ENCODE peak calls at places on chromosomes 16 and 17, in four cellular contexts. One of them, this sample, is unnamed. For H3K4me1 and H3K9me3, the result is how much of the 10 kb centered on the place peaks cover.

GRCh38 chr17:4635823-4636375 is 5.6 kb downstream of the ALOX15 start:
- DNase-seq in CD8-positive, alpha-beta T cell: no peak
- DNase-seq in OCI-LY7: peak
- DNase-seq in H9: peak
- DNase-seq in this sample: peak

GRCh38 chr16:56203052-56203451 is 11.8 kb downstream of the GNAO1 start:
- DNase-seq in OCI-LY7: peak
- DNase-seq in CD8-positive, alpha-beta T cell: peak
- DNase-seq in H9: peak
- DNase-seq in this sample: peak

GRCh38 chr17:57429966-57430365 is 173.6 kb downstream of the MSI2 start:
- DNase-seq in CD8-positive, alpha-beta T cell: no peak
- DNase-seq in OCI-LY7: no peak
- DNase-seq in H9: no peak
- DNase-seq in this sample: no peak

GRCh38 chr17:9842057-9842758 is 16.5 kb downstream of the GLP2R start:
- DNase-seq in CD8-positive, alpha-beta T cell: no peak
- DNase-seq in OCI-LY7: no peak
- DNase-seq in H9: peak
- DNase-seq in this sample: peak

GRCh38 chr17:78132086-78132676 is 1.6 kb downstream of the TMC8 start:
- DNase-seq in OCI-LY7: peak
- DNase-seq in CD8-positive, alpha-beta T cell: peak
- DNase-seq in H9: peak
- DNase-seq in this sample: no peak

GRCh38 chr17:58310511-58311428 is 17.8 kb downstream of the TSPOAP1 start:
- DNase-seq in H9: no peak
- DNase-seq in CD8-positive, alpha-beta T cell: no peak
- DNase-seq in OCI-LY7: no peak
- DNase-seq in this sample: peak

GRCh38 chr17:58082341-58082869 is 814 bp upstream of the DYNLL2 start:
- DNase-seq in OCI-LY7: peak
- DNase-seq in H9: no peak
- DNase-seq in CD8-positive, alpha-beta T cell: no peak
- DNase-seq in this sample: no peak

GRCh38 chr17:82246040-82246364 is 17.2 kb downstream of the SLC16A3 start:
- DNase-seq in OCI-LY7: no peak
- DNase-seq in CD8-positive, alpha-beta T cell: no peak
- DNase-seq in H9: no peak
- DNase-seq in this sample: no peak

GRCh38 chr16:30721606-30722005 is 22.6 kb downstream of the SRCAP start:
- DNase-seq in H9: no peak
- DNase-seq in OCI-LY7: no peak
- DNase-seq in CD8-positive, alpha-beta T cell: no peak
- DNase-seq in this sample: no peak

GRCh38 chr17:73288534-73289302 is 23.1 kb downstream of the CDC42EP4 start:
- DNase-seq in H9: no peak
- DNase-seq in OCI-LY7: no peak
- DNase-seq in CD8-positive, alpha-beta T cell: no peak
- DNase-seq in this sample: peak

GRCh38 chr16:61780161-61780560 is 256.1 kb downstream of the CDH8 start:
- DNase-seq in OCI-LY7: no peak
- DNase-seq in CD8-positive, alpha-beta T cell: no peak
- DNase-seq in H9: no peak
- DNase-seq in this sample: no peak

DNA sequence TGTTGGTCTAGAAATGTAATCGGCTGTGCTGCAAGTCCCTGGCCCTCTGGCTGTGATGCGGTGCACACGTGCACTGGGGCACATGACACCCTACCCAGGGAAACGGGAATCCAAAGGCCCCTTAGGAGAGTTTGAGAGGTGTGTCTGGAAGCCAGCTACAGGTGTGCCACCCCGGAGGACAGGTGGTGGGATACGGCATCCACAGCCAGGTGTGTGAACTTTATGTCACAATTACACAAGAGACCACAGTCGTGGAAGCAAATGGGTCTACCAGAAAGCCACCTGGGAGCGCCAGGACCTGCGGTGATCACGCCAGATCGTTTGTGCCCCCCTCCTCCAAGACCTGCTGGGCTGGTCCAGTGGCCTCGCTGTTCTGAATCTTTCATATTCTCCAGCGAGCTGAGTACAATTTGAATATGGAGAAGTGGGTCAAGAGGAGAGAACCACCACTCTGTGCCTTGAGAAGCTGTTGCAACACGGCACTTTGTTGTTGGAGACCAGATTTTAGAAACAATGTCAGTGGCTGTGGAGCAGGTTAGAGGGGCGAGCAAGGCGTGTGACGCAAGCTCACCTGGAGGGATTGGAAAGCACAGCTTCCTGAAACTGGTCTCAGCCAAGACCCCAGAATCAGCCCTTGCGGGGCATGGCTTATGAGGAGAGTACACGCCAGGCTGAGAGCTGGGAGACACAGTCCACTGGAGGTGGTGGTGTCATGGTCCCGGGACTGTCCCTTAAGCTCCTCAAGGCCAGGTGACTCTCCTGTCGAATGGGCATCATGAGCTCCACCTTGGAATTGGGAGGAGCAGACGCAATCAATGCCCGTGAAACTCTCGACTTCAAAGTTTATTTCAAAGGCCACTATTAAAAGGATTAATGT is 37.4 kb downstream of the COX4I1 start:
- DNase-seq in H9: no peak
- DNase-seq in OCI-LY7: no peak
- DNase-seq in CD8-positive, alpha-beta T cell: no peak
- DNase-seq in this sample: no peak
- H3K4me1 ChIP-seq in H9: under half
- H3K4me1 ChIP-seq in OCI-LY7: under half
- H3K4me1 ChIP-seq in CD8-positive, alpha-beta T cell: under half
- H3K4me1 ChIP-seq in this sample: under half

GRCh38 chr16:35414563-35414962 is 1955.2 kb downstream of the TP53TG3F start:
- DNase-seq in CD8-positive, alpha-beta T cell: no peak
- DNase-seq in OCI-LY7: no peak
- DNase-seq in H9: no peak
- DNase-seq in this sample: no peak

GRCh38 chr16:35414139-35414538 is 1954.7 kb downstream of the TP53TG3F start:
- DNase-seq in OCI-LY7: no peak
- DNase-seq in H9: no peak
- DNase-seq in CD8-positive, alpha-beta T cell: no peak
- DNase-seq in this sample: no peak

GRCh38 chr16:35409503-35409902 is 1950.1 kb downstream of the TP53TG3F start:
- DNase-seq in H9: no peak
- DNase-seq in CD8-positive, alpha-beta T cell: no peak
- DNase-seq in OCI-LY7: peak
- DNase-seq in this sample: no peak

GRCh38 chr16:35410438-35410837 is 1951.0 kb downstream of the TP53TG3F start:
- DNase-seq in H9: no peak
- DNase-seq in OCI-LY7: no peak
- DNase-seq in CD8-positive, alpha-beta T cell: no peak
- DNase-seq in this sample: no peak

GRCh38 chr16:35411156-35411555 is 1951.7 kb downstream of the TP53TG3F start:
- DNase-seq in CD8-positive, alpha-beta T cell: no peak
- DNase-seq in H9: no peak
- DNase-seq in OCI-LY7: no peak
- DNase-seq in this sample: no peak
- H3K9me3 ChIP-seq in CD8-positive, alpha-beta T cell: under half
- H3K9me3 ChIP-seq in H9: half or more
- H3K9me3 ChIP-seq in OCI-LY7: under half
- H3K9me3 ChIP-seq in this sample: under half

GRCh38 chr16:77500286-77500598 is 65.4 kb upstream of the ADAMTS18 start:
- DNase-seq in H9: peak
- DNase-seq in CD8-positive, alpha-beta T cell: no peak
- DNase-seq in OCI-LY7: no peak
- DNase-seq in this sample: no peak
- H3K27ac ChIP-seq in H9: no peak
- H3K27ac ChIP-seq in CD8-positive, alpha-beta T cell: no peak
- H3K27ac ChIP-seq in OCI-LY7: no peak
- H3K27ac ChIP-seq in this sample: no peak

GRCh38 chr17:33124871-33125551 is 133.4 kb downstream of the SPACA3 start:
- DNase-seq in H9: no peak
- DNase-seq in CD8-positive, alpha-beta T cell: no peak
- DNase-seq in OCI-LY7: no peak
- DNase-seq in this sample: no peak

GRCh38 chr17:33125552-33125950 is 133.9 kb downstream of the SPACA3 start:
- DNase-seq in H9: no peak
- DNase-seq in CD8-positive, alpha-beta T cell: no peak
- DNase-seq in OCI-LY7: no peak
- DNase-seq in this sample: no peak

GRCh38 chr17:33124185-33124584 is 132.5 kb downstream of the SPACA3 start:
- DNase-seq in OCI-LY7: no peak
- DNase-seq in H9: no peak
- DNase-seq in CD8-positive, alpha-beta T cell: no peak
- DNase-seq in this sample: no peak

GRCh38 chr17:33127706-33128105 is 136.1 kb downstream of the SPACA3 start:
- DNase-seq in OCI-LY7: no peak
- DNase-seq in H9: no peak
- DNase-seq in CD8-positive, alpha-beta T cell: no peak
- DNase-seq in this sample: no peak

DNA sequence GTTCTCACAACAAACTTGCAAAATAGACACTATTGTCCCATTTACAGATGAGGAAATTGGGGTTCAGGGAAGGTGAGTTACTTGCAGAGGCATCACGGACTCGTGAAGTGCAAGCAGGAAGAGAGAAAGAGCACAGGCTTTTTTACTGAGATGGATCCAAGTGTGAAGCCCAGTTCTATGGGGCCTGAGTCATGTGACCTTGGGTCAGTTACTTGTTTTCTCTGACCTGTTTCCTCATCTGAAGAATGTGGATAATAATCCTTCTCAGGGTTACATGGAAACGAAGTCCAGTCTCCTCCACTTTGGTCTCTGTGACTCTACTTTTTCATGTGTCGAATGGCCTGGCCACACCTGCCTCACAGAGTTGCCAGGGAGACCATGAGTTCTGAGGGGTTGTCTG is 134.4 kb downstream of the SPACA3 start:
- DNase-seq in CD8-positive, alpha-beta T cell: no peak
- DNase-seq in H9: no peak
- DNase-seq in OCI-LY7: no peak
- DNase-seq in this sample: no peak
- H3K4me1 ChIP-seq in CD8-positive, alpha-beta T cell: under half
- H3K4me1 ChIP-seq in H9: under half
- H3K4me1 ChIP-seq in OCI-LY7: under half
- H3K4me1 ChIP-seq in this sample: under half

DNA sequence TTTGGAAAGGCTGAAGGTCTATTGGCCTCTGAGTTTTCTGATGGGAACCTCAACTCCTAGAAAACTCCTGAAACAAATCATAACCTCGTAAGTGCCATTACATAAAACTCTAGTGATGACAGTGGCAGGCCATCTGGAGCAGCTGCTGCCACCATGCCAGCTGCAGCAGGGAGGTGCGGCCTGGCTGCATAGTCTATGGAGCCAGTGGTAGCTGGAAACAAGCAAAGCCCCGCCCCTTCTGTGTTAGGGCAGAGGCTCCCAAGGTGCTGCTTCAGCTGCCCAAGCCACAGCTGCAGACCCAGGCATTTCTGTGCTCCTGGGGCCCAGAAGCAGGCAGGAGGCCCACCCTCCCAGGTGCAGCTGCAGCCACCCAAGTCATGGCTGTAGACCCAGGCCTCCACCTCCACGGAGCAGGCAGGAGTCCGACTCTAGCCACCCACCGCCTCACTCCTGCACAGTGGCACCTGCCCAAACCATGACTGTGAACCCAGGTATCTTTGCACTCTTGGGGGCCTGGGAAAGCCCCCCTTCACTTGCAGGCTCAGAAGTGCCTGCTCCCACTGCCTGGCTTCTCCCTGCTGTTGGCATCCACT is 254.0 kb upstream of the KCNJ16 start:
- DNase-seq in OCI-LY7: no peak
- DNase-seq in H9: no peak
- DNase-seq in CD8-positive, alpha-beta T cell: no peak
- DNase-seq in this sample: no peak
- H3K9me3 ChIP-seq in OCI-LY7: under half
- H3K9me3 ChIP-seq in H9: under half
- H3K9me3 ChIP-seq in CD8-positive, alpha-beta T cell: under half
- H3K9me3 ChIP-seq in this sample: under half

GRCh38 chr16:46632778-46633733 is 11.9 kb upstream of the SHCBP1 start:
- DNase-seq in H9: peak
- DNase-seq in CD8-positive, alpha-beta T cell: no peak
- DNase-seq in OCI-LY7: no peak
- DNase-seq in this sample: no peak
- H3K27ac ChIP-seq in H9: no peak
- H3K27ac ChIP-seq in CD8-positive, alpha-beta T cell: no peak
- H3K27ac ChIP-seq in OCI-LY7: no peak
- H3K27ac ChIP-seq in this sample: no peak

DNA sequence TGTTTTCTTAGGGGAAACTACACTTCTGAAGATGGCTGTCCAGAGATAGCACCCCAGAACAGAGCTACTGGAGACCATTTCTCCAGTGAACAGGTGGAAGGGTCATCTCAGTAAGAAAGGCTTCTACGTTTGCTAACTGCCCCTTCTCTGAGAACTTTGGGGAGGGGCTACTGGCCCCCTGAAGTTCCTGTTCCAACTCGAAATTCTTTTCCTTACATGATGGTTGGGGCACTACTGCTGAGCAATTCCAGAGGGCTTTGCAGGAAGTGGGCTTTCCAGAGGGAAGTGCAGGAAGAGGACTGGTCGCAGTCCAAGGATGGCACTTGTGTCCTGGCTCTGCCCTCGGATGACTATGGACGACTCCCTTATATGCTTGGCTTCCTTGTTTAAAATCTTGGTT is 31.2 kb downstream of the TOM1L2 start:
- DNase-seq in OCI-LY7: no peak
- DNase-seq in CD8-positive, alpha-beta T cell: no peak
- DNase-seq in H9: no peak
- DNase-seq in this sample: no peak
- H3K4me1 ChIP-seq in OCI-LY7: under half
- H3K4me1 ChIP-seq in CD8-positive, alpha-beta T cell: under half
- H3K4me1 ChIP-seq in H9: under half
- H3K4me1 ChIP-seq in this sample: under half

DNA sequence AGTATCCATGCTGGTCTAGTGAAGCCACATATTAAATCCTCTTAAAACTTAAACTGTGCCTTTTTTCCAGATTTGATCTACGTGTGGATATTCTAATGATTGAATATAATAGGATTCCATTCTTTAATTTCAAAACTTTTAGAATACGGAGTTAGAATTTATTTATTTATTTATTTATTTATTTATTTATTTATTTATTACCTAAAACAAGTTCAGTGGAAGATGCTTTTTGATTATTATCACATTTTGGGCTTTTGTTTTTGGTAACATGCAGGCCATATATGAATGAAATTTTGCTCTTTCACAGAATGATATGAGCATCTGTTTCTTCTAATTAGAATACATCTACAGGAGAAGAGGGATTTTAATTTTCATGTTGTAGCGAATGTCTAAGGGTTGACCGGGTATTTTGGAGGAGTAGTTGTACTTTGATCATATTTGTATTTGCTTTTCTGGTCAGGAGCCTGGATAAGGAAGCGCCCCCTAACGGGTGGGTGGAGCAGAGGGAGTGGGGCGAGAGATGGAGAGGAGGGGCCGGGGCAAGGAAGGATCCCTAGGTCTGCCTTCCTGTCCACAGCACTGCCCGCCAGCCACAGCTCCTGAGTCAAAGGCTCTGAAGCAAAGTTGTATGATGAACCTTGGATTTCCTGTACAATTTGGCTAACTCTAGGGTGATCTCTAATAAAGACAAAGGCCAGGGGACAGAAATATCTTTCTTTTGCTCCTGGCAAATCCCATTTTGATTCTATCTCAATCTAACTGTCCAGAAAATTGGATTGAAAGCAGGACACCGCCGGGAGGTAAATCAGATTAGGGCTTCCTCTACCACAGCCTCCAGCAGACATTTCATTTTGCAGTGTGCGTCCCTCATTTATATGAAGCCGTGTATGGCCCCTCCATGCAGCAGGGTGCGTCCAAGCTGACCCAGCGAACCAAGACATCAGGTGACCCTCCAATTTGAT is 149.1 kb downstream of the PRKCA start:
- DNase-seq in H9: peak
- DNase-seq in OCI-LY7: no peak
- DNase-seq in CD8-positive, alpha-beta T cell: no peak
- DNase-seq in this sample: no peak
- H3K9me3 ChIP-seq in H9: under half
- H3K9me3 ChIP-seq in OCI-LY7: under half
- H3K9me3 ChIP-seq in CD8-positive, alpha-beta T cell: under half
- H3K9me3 ChIP-seq in this sample: under half